ENCODE peak calls at places on chromosomes 13 and 19, in ten cellular contexts. One of them, this sample, is unnamed.

GRCh38 chr13:43664700-43665191 is 122.0 kb downstream of the ENOX1 start:
- DNase-seq in HTR-8/SVneo: peak; percentile 31
- DNase-seq in CD4-positive, alpha-beta T cell: no peak
- DNase-seq in AG04450: peak; percentile 37
- DNase-seq in omental fat pad: no peak
- DNase-seq in CD4-positive, alpha-beta memory T cell: no peak
- DNase-seq in tibial nerve: no peak
- DNase-seq in NCI-H2029: no peak
- DNase-seq in iPS-NIHi11: peak; percentile 13
- DNase-seq in psoas muscle: no peak
- DNase-seq in this sample: no peak

GRCh38 chr13:106474906-106475305 is 60.6 kb downstream of the EFNB2 start:
- DNase-seq in HTR-8/SVneo: no peak
- DNase-seq in CD4-positive, alpha-beta T cell: no peak
- DNase-seq in AG04450: no peak
- DNase-seq in omental fat pad: no peak
- DNase-seq in CD4-positive, alpha-beta memory T cell: no peak
- DNase-seq in tibial nerve: no peak
- DNase-seq in NCI-H2029: no peak
- DNase-seq in iPS-NIHi11: no peak
- DNase-seq in psoas muscle: no peak
- DNase-seq in this sample: no peak

GRCh38 chr13:113410472-113411201 is 42.7 kb downstream of the ADPRHL1 start:
- DNase-seq in HTR-8/SVneo: peak; percentile 69
- DNase-seq in CD4-positive, alpha-beta T cell: no peak
- DNase-seq in AG04450: peak; percentile 55
- DNase-seq in omental fat pad: no peak
- DNase-seq in CD4-positive, alpha-beta memory T cell: no peak
- DNase-seq in tibial nerve: peak; percentile 30
- DNase-seq in NCI-H2029: no peak
- DNase-seq in iPS-NIHi11: no peak
- DNase-seq in psoas muscle: peak; percentile 94
- DNase-seq in this sample: no peak

GRCh38 chr13:19601749-19602725 is 31.4 kb upstream of the MPHOSPH8 start:
- DNase-seq in HTR-8/SVneo: no peak
- DNase-seq in CD4-positive, alpha-beta T cell: no peak
- DNase-seq in AG04450: no peak
- DNase-seq in omental fat pad: no peak
- DNase-seq in CD4-positive, alpha-beta memory T cell: peak; percentile 9
- DNase-seq in tibial nerve: no peak
- DNase-seq in NCI-H2029: peak; percentile 20
- DNase-seq in iPS-NIHi11: peak; percentile 82
- DNase-seq in psoas muscle: no peak
- DNase-seq in this sample: no peak

GRCh38 chr19:28296506-28296905 is 916.4 kb downstream of the UQCRFS1 start:
- DNase-seq in HTR-8/SVneo: no peak
- DNase-seq in CD4-positive, alpha-beta T cell: no peak
- DNase-seq in AG04450: no peak
- DNase-seq in omental fat pad: no peak
- DNase-seq in CD4-positive, alpha-beta memory T cell: no peak
- DNase-seq in tibial nerve: no peak
- DNase-seq in NCI-H2029: no peak
- DNase-seq in iPS-NIHi11: no peak
- DNase-seq in psoas muscle: no peak
- DNase-seq in this sample: no peak

GRCh38 chr13:33286143-33286542 is 588 bp upstream of the STARD13 start:
- DNase-seq in HTR-8/SVneo: no peak
- DNase-seq in CD4-positive, alpha-beta T cell: no peak
- DNase-seq in AG04450: no peak
- DNase-seq in omental fat pad: no peak
- DNase-seq in CD4-positive, alpha-beta memory T cell: no peak
- DNase-seq in tibial nerve: peak; percentile 28
- DNase-seq in NCI-H2029: no peak
- DNase-seq in iPS-NIHi11: no peak
- DNase-seq in psoas muscle: no peak
- DNase-seq in this sample: no peak

GRCh38 chr13:41546372-41547252 is 89.3 kb downstream of the RGCC start:
- DNase-seq in HTR-8/SVneo: peak; percentile 33
- DNase-seq in CD4-positive, alpha-beta T cell: no peak
- DNase-seq in AG04450: peak; percentile 32
- DNase-seq in omental fat pad: no peak
- DNase-seq in CD4-positive, alpha-beta memory T cell: no peak
- DNase-seq in tibial nerve: no peak
- DNase-seq in NCI-H2029: no peak
- DNase-seq in iPS-NIHi11: no peak
- DNase-seq in psoas muscle: no peak
- DNase-seq in this sample: no peak

GRCh38 chr13:30081331-30081730 is 226.0 kb downstream of the KATNAL1 start:
- DNase-seq in HTR-8/SVneo: no peak
- DNase-seq in CD4-positive, alpha-beta T cell: no peak
- DNase-seq in AG04450: no peak
- DNase-seq in omental fat pad: no peak
- DNase-seq in CD4-positive, alpha-beta memory T cell: no peak
- DNase-seq in tibial nerve: no peak
- DNase-seq in NCI-H2029: no peak
- DNase-seq in iPS-NIHi11: no peak
- DNase-seq in psoas muscle: no peak
- DNase-seq in this sample: no peak

This sample was measured in adrenal gland.